ENCODE peak calls at places on chromosomes 4 and X, in six cellular contexts. M is trophoblast cell, R is AG09309, F is choroid plexus epithelial cell, J is transverse colon, K is right atrium auricular region. U is an unnamed sample.

GRCh38 chr4:13640149-13640671 is 12.7 kb upstream of the BOD1L1 start:
- DNase-seq in M (no peak), R (peak), K (no peak), F (peak), J (no peak), U (no peak)

GRCh38 chrX:1386338-1387127 is 5.4 kb downstream of the SLC25A6 start:
- DNase-seq in J (no peak), R (no peak), M (no peak), K (no peak), F (no peak), U (peak)

GRCh38 chr4:21765810-21766407 is 182.7 kb downstream of the KCNIP4 start:
- DNase-seq in K (no peak), J (peak), R (no peak), F (peak), M (peak), U (peak)

GRCh38 chrX:70592091-70592490 is 147.5 kb downstream of the DLG3 start:
- DNase-seq in R (peak), K (no peak), J (no peak), M (peak), F (peak), U (no peak)

GRCh38 chr4:145847764-145848163 is 90.9 kb downstream of the ZNF827 start:
- DNase-seq in F (no peak), J (no peak), M (no peak), R (no peak), K (no peak), U (no peak)

GRCh38 chr4:151864068-151864467 is 103.3 kb upstream of the GATB start:
- DNase-seq in F (no peak), J (no peak), R (no peak), K (no peak), M (no peak), U (no peak)

GRCh38 chr4:67575889-67576329 is 17.4 kb downstream of the STAP1 start:
- DNase-seq in M (no peak), J (no peak), K (no peak), F (no peak), R (no peak), U (no peak)

GRCh38 chr4:121226362-121226761 is 62.2 kb upstream of the TNIP3 start:
- DNase-seq in F (peak), M (peak), K (no peak), J (no peak), R (no peak), U (no peak)

GRCh38 chr4:69888336-69888735 is 28.4 kb upstream of the SULT1E1 start:
- DNase-seq in R (no peak), F (peak), M (no peak), J (no peak), K (no peak), U (no peak)

GRCh38 chr4:26010266-26010665 is 96.2 kb downstream of the SMIM20 start:
- DNase-seq in J (no peak), F (no peak), R (no peak), M (no peak), K (no peak), U (no peak)

DNA sequence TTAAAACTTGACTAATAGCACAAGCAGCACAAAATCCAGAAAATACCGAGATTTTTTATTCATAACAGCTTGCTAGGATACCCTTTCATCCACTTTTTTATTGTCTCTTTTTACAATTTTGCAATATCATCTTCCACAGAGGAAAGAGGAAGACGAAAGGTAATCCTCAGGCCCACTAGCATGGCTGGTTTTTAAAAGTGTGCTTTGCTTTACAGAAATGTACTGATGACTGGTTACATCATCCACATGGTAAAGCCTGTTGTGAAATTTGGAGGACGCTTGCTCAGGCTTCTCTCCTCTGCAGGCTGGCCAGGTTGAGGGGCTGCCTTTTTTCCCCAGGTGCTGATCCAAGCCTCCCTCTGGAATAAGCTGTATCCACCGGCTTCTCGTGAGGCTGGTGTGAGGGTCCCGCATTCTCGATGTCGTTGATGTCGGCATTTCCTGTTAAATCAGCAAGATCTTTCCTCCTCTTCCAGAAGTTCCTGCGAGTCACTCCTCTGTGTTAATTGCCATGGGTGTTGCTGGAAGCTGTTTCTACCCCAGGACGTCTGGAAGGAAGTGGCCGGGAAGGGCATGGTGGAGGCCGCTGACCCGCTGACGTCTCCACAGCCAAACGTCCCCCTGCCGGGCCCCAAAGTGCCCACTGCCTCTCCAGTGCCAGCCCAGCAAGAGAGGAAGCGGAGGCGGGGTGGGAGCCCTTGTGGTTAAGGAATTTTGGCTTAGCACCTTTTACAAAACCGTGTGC is 5.8 kb upstream of the DGKQ start:
- DNase-seq in F (peak), K (no peak), M (no peak), J (no peak), R (no peak), U (no peak)
- H3K4me3 ChIP-seq in F (no peak), K (no peak), M (no peak), J (no peak), R (no peak), U (no peak)

DNA sequence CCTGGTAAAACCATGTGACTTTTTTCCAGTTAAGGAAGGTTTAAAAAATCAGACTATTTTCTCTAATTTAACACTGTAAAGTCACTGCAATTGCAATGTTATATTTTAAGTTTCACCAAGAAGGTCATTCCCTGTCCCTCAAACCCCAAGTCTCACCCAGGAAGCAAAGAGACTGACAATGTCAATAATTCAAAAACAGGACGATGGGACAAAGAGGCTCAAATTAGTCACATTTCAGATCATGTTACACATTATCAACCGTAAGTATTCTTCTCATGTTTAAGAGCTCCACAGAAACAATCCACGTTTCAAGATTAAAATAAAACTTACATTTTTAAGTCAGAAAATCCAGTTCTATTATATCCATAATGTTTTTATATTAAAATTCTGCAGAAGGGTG is 13.2 kb downstream of the SHISA3 start:
- DNase-seq in M (no peak), F (no peak), R (no peak), J (no peak), K (no peak), U (no peak)
- H3K4me3 ChIP-seq in M (no peak), F (no peak), R (no peak), J (no peak), K (no peak), U (no peak)

DNA sequence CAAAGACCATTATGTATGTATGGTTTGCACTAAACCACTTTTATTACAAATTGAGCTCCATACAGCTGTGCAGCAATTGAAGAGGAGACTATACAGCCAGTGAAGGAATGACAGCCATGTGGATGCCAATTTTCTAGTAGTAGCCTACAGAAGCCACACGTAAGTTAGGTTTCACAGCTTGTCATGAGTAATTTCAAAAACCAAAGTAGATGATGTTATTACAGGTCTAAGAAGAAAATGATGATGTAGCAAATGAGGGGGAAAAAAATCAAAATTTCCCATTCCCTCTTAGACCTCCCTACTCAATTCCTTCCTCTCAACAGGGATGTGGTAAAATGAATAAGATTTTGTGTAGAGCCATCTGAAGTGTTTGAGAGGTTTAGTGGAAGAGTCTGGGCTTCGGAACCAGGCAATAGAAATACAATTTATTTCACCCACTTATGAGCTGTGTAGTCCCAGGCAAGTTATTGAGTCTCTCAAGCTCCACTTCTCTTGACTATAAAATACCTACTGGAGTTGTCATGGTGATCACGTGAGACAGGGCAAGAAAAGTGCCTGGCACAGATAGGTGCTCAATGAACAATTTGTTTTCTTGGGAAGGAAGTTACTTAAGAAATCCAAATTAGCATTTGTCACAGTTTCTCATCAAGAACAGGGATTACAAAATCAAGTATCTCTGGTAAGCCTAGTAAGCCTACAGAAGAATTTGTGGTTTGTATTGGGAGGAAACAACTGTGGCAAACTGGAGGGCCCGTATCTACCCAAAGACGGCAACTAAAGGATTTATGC is 37.3 kb upstream of the RASGEF1B start:
- DNase-seq in J (no peak), F (no peak), R (no peak), K (no peak), M (no peak), U (no peak)
- H3K4me3 ChIP-seq in J (no peak), F (no peak), R (no peak), K (no peak), M (no peak), U (no peak)

DNA sequence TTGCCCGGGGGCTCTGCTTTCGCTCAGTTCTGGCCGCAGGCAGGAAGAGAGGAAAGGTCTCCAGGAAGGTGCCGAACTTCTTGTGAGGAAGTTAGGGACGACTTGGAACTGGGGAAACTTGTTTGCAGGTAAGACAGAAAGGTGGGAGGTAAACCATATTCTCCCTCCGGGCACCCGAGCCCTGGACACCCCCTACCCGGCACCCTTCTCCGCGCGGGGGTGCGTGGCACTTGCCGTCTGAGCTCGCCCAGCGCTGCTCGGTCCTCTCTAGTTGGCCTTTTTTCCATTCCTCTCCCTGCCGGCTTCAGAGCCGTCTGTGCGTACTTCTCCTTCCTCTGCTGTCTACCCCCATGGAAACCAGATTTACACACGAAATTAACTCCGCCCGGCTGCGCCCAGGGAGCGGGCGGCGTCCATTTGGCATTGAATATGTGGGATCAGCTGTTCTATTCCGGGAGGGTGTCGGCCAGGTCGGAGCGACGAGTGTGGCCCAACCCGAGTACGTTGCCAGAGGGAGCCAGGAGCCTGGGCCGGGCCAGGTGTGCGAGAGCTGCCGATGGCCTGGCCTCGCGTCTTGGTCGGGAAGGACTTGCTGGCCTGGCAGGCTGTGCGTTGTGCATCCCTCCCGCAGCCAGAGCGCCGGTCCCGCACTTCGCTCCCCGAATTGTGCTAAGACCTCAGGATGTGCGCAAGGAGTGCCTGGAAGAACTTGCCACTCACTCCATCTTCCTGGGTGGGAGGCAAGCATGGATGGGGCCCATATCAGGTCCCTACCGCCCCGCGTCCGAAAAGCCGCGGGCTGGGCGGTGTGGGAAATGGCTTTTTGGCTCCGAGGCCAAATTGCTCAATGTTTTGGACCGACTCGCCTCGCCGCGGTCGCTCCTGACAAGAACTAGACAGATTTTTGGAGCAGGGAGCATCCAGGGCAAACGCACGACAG is 1.7 kb downstream of the PDGFRA start:
- DNase-seq in J (no peak), F (peak), M (no peak), R (no peak), K (peak), U (peak)
- H3K4me3 ChIP-seq in J (peak), F (peak), M (peak), R (peak), K (peak), U (peak)

GRCh38 chrX:94414746-94415145 is 740.7 kb downstream of the FAM133A start:
- DNase-seq in J (no peak), F (no peak), K (no peak), R (no peak), M (no peak), U (no peak)
- H3K4me3 ChIP-seq in J (no peak), F (no peak), K (no peak), R (no peak), M (no peak), U (no peak)

GRCh38 chrX:65595460-65595876 is 60.9 kb upstream of the LAS1L start:
- DNase-seq in M (peak), F (peak), R (peak), K (peak), J (peak), U (peak)
- H3K4me3 ChIP-seq in M (no peak), F (no peak), R (no peak), K (no peak), J (no peak), U (no peak)